ENCODE peak calls at places on chromosomes 11 and 22, in ten cellular contexts. K is body of pancreas; B is PC-3; Z is GM23338; H is H7; W is heart right ventricle; O is MG63; R is IMR-90; G is naive thymus-derived CD4-positive, alpha-beta T cell; M is CD8-positive, alpha-beta memory T cell. L is an unnamed sample.

GRCh38 chr11:72673943-72674828 is at the start of gene PDE2A:
- DNase-seq in K (no peak), B (no peak), Z (peak; percentile 73), H (peak; percentile 80), W (no peak), O (no peak), R (no peak), G (no peak), M (no peak), L (no peak)

GRCh38 chr22:24230911-24231656 is 13.8 kb downstream of the GGT5 start:
- DNase-seq in K (peak; percentile 70), B (no peak), Z (peak; percentile 88), H (peak; percentile 95), W (no peak), O (no peak), R (no peak), G (peak; percentile 36), M (peak; percentile 52), L (no peak)

GRCh38 chr22:41664490-41664889 is 24.2 kb downstream of the SNU13 start:
- DNase-seq in K (no peak), B (peak; percentile 5), Z (no peak), H (no peak), W (no peak), O (no peak), R (no peak), G (no peak), M (no peak), L (no peak)

GRCh38 chr11:29282088-29282487 is 734.7 kb downstream of the KCNA4 start:
- DNase-seq in K (no peak), B (peak; percentile 95), Z (no peak), H (no peak), W (no peak), O (peak; percentile 81), R (peak; percentile 99), G (no peak), M (no peak), L (no peak)

GRCh38 chr11:45885921-45886721 is 670 bp downstream of the MAPK8IP1 start:
- DNase-seq in K (no peak), B (no peak), Z (peak; percentile 77), H (peak; percentile 93), W (no peak), O (no peak), R (no peak), G (no peak), M (no peak), L (no peak)

GRCh38 chr11:96061730-96062524 is 138.0 kb upstream of the MTMR2 start:
- DNase-seq in K (no peak), B (peak; percentile 81), Z (no peak), H (no peak), W (no peak), O (no peak), R (peak; percentile 51), G (peak; percentile 43), M (no peak), L (no peak)

GRCh38 chr11:130609121-130610035 is 160.9 kb downstream of the ADAMTS15 start:
- DNase-seq in K (peak; percentile 35), B (no peak), Z (peak; percentile 50), H (peak; percentile 65), W (peak; percentile 84), O (peak; percentile 97), R (no peak), G (no peak), M (no peak), L (no peak)

GRCh38 chr22:20963201-20964052 is 3.6 kb upstream of the AIFM3 start:
- DNase-seq in K (no peak), B (no peak), Z (no peak), H (no peak), W (no peak), O (no peak), R (no peak), G (no peak), M (no peak), L (no peak)

DNA sequence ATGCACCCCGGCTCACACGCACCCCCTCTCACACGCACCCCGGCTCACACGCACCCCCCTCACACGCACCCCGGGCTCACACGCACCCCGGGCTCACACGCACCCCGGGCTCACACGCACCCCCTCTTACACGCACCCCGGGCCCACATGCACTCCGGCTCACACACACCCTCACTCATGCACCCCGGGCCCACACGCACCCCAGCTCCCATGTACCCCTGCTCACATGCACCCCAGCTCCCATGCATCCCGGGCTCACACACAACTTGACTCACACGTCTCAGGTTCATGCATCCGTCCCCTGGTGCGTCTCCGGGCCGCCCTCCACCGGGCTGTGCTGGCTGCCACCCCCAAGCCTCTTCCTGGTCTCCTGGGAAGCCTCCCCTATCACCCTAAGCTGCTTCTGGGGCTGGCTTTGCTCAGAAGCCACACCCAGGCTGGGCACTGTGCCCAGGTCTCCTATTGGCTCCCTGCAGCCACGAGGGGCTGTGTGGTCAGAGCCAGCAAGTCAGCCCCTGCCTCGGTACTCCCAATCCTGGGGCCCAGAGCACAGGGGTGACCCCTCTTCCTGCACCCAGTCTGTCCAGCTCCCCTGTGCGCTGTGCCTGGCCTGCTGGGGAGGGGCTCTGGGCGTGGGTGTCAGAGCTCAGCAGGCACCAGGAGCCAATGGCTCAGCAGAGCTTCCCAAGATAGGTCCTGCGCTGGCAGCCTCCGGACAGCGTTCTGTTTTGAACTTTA is 16.9 kb downstream of the TSPAN4 start:
- DNase-seq in K (peak; percentile 70), B (peak; percentile 26), Z (no peak), H (peak; percentile 74), W (peak; percentile 79), O (no peak), R (peak; percentile 85), G (no peak), M (no peak), L (peak; percentile 78)
- H3K4me3 ChIP-seq in K (no peak overlapping the region), B (no peak overlapping the region), Z (no peak overlapping the region), H (no peak overlapping the region), W (peak overlapping the region; percentile 5), O (no peak overlapping the region), R (peak overlapping the region; percentile 9), G (no peak overlapping the region), M (no peak overlapping the region), L (no peak overlapping the region)

GRCh38 chr22:31260474-31260856 is 31.8 kb downstream of the PIK3IP1 start:
- DNase-seq in K (no peak), B (no peak), Z (no peak), H (no peak), W (no peak), O (no peak), R (no peak), G (no peak), M (no peak), L (no peak)

GRCh38 chr22:31268281-31268680 is 24.0 kb downstream of the PIK3IP1 start:
- DNase-seq in K (no peak), B (no peak), Z (no peak), H (no peak), W (no peak), O (no peak), R (no peak), G (no peak), M (no peak), L (no peak)

GRCh38 chr22:31259798-31260473 is 32.4 kb downstream of the PIK3IP1 start:
- DNase-seq in K (no peak), B (peak; percentile 13), Z (no peak), H (no peak), W (no peak), O (no peak), R (no peak), G (no peak), M (no peak), L (no peak)

GRCh38 chr22:31263896-31264295 is 28.4 kb downstream of the PIK3IP1 start:
- DNase-seq in K (no peak), B (no peak), Z (no peak), H (no peak), W (no peak), O (no peak), R (no peak), G (no peak), M (no peak), L (no peak)

DNA sequence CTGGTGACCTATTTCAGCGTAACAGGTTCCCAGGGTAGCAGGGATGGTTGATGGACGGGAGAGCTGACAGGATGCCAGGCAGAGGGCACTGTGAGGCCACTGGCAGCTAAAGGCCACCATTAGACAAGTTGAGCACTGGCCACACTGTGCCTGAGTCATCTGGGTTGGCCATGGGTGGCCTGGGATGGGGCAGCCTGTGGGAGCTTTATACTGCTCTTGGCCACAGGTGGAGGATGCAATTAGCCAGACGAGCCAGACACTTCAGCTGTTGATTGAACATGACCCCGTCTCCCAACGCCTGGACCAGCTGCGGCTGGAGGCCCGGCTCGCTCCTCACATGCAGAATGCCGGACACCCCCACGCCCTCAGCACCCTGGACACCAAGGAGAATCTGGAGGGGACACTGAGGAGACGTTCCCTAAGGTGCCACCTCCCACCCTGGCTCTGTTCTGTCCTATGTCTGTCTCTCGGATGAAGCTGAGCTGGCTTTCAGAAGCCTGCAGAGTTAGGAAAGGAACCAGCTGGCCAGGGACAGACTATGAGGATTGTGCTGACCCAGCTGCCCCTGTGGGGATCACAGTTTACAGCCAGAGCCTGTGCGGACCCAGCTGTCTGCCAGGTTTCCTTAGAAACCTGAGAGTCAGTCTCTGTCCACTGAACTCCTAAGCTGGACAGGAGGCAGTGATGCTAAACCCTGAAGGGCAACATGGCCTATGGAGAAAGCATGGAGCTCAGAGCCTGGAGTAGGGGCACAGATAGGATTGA is 29.7 kb downstream of the PIK3IP1 start:
- DNase-seq in K (no peak), B (no peak), Z (no peak), H (no peak), W (no peak), O (no peak), R (no peak), G (no peak), M (no peak), L (no peak)
- H3K36me3 ChIP-seq in K (no peaks in the 10 kb centered on the region), B (no peaks in the 10 kb centered on the region), Z (peaks cover 14% of the 10 kb centered on the region), H (peaks cover 11% of the 10 kb centered on the region), W (peaks cover 85% of the 10 kb centered on the region), O (no peaks in the 10 kb centered on the region), R (peaks cover 36% of the 10 kb centered on the region), G (peaks cover 7% of the 10 kb centered on the region), M (peaks cover 24% of the 10 kb centered on the region), L (peaks cover 21% of the 10 kb centered on the region)

DNA sequence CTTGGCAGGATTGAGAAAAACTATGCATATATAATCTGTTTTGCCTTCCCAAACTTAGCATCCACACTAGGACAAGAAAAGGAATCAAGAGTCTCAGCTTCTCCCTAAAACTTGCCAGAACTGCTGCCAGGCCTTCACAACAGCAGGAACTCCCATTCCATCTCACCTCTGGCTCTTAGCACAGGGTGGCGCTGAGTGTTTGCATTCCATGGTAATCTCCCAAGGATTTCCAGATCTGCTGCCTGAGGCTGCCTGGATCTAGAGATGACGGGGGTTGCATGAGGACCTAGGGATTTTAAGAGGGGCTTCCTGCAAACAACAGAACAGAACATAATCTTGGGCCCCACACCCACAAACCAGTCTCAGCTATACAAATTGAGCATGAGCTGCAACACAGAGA is 87.1 kb upstream of the OPCML start:
- DNase-seq in K (no peak), B (no peak), Z (peak; percentile 53), H (peak; percentile 45), W (no peak), O (no peak), R (no peak), G (no peak), M (no peak), L (no peak)
- H3K4me3 ChIP-seq in K (no peak overlapping the region), B (no peak overlapping the region), Z (no peak overlapping the region), H (no peak overlapping the region), W (no peak overlapping the region), O (no peak overlapping the region), R (no peak overlapping the region), G (no peak overlapping the region), M (no peak overlapping the region), L (no peak overlapping the region)

GRCh38 chr11:108486828-108487227 is 11.4 kb downstream of the POGLUT3 start:
- DNase-seq in K (no peak), B (no peak), Z (no peak), H (no peak), W (no peak), O (no peak), R (no peak), G (no peak), M (no peak), L (no peak)

GRCh38 chr11:108486331-108486730 is 11.9 kb downstream of the POGLUT3 start:
- DNase-seq in K (no peak), B (no peak), Z (no peak), H (no peak), W (no peak), O (no peak), R (no peak), G (no peak), M (no peak), L (no peak)

DNA sequence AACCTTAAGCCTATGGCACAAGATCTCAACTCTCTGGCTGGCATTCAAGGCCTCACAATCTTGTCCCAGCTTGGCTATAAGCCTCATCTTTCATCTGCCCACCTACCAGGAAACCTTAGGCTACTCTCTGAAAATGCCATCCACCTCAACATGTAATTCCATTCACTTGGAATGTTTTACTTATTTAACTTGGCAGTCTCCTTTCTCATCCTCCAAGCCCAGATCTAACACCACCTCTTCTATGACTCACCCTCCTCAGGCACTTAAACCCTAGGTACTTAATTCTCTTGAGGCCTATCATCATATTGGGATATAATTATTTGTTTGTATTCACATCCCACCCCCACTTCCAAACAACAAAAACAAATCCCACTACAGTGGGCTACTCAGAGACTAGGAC is 15.0 kb downstream of the POGLUT3 start:
- DNase-seq in K (no peak), B (peak; percentile 58), Z (no peak), H (no peak), W (no peak), O (no peak), R (peak; percentile 62), G (no peak), M (no peak), L (no peak)
- H3K36me3 ChIP-seq in K (peaks cover 5% of the 10 kb centered on the region), B (peaks cover 8% of the 10 kb centered on the region), Z (no peaks in the 10 kb centered on the region), H (no peaks in the 10 kb centered on the region), W (peaks cover 74% of the 10 kb centered on the region), O (peaks cover 35% of the 10 kb centered on the region), R (peaks cover 22% of the 10 kb centered on the region), G (no peaks in the 10 kb centered on the region), M (no peaks in the 10 kb centered on the region), L (peaks cover 50% of the 10 kb centered on the region)